ENCODE peak calls at places on chromosomes 12 and 14, in five cellular contexts. O is H9, G is IMR-90, F is H1, M is mesenchymal stem cell. I is an unnamed sample.

GRCh38 chr12:48903982-48904411 is 21.3 kb downstream of the FKBP11 start:
- DNase-seq in O (peak; percentile 92), G (peak; percentile 82), F (peak; percentile 95), M (peak; percentile 90), I (peak; percentile 64)

GRCh38 chr12:24778486-24779304 is 170.2 kb downstream of the BCAT1 start:
- DNase-seq in F (no peak), G (peak; percentile 75), M (peak; percentile 71), O (no peak), I (peak; percentile 45)

GRCh38 chr14:99395904-99396530 is 84.6 kb downstream of the SETD3 start:
- DNase-seq in M (peak; percentile 73), F (peak; percentile 33), O (no peak), G (peak; percentile 54), I (no peak)

GRCh38 chr12:99257672-99258071 is 389.9 kb upstream of the GARIN6 start:
- DNase-seq in G (no peak), O (no peak), M (no peak), F (no peak), I (no peak)

GRCh38 chr12:79546461-79547043 is 144.2 kb downstream of the PAWR start:
- DNase-seq in G (no peak), M (no peak), O (no peak), F (no peak), I (no peak)

GRCh38 chr14:60348211-60348610 is 99.2 kb downstream of the PPM1A start:
- DNase-seq in O (no peak), M (no peak), G (no peak), F (no peak), I (no peak)

GRCh38 chr14:93160353-93160801 is 24.3 kb downstream of the MOAP1 start:
- DNase-seq in F (no peak), O (peak; percentile 54), G (no peak), M (no peak), I (no peak)

GRCh38 chr12:46382425-46382973 is 9.9 kb upstream of the SLC38A2 start:
- DNase-seq in F (no peak), O (no peak), M (peak; percentile 66), G (no peak), I (no peak)

GRCh38 chr14:80565001-80565400 is 353.7 kb upstream of the DIO2 start:
- DNase-seq in G (no peak), O (no peak), F (no peak), M (no peak), I (no peak)

GRCh38 chr12:49969027-49969426 is 3.7 kb upstream of the AQP6 start:
- DNase-seq in M (no peak), O (no peak), G (no peak), F (no peak), I (no peak)

GRCh38 chr12:70646850-70647249 is 9.6 kb upstream of the PTPRB start:
- DNase-seq in M (no peak), O (no peak), G (peak; percentile 85), F (no peak), I (no peak)

GRCh38 chr14:59427653-59428578 is 37.3 kb downstream of the GPR135 start:
- DNase-seq in O (no peak), F (no peak), M (peak; percentile 83), G (no peak), I (no peak)

DNA sequence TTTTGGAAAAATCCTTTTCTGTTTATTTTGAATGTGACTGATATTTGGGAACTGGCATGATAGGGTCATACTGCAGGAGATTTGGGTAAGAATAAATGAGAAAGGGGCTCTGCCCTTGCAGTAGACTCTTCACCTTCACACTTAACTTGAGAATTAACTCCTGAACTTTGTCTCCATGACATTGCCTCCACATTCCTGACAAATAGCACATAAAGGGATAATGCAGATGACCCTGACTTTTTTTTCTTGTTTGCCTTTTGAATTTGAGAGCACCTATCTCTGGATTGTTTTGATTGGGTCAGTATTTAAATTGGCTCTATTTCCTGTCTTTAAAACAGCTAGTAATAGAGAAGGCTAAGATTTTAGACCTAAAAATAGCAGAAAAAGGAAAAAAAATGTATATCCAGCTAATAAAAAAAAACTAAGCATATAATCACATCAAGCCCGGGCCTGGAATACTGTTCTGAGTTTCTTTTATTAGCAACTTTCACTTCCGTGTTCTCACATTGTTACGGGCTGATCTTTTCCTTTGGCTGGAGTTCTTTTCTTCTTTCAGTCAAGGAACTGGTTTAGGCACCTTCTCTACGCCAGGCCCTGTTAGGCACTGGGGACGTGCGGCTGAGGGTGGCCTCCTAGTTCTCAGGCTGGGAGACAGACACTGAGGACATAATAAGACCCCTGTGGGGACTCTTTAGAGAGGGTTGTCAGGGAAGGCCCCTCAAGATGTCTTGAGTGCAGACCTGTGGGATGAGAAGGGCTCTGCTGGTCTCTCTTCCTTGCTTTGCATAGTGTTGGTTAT is 53.1 kb upstream of the GNPNAT1 start:
- DNase-seq in O (peak; percentile 33), G (no peak), M (no peak), F (no peak), I (no peak)
- H2BK15ac ChIP-seq in O (no peak overlapping the region), G (no peak overlapping the region), M (no peak overlapping the region), F (no peak overlapping the region), I (no peak overlapping the region)

DNA sequence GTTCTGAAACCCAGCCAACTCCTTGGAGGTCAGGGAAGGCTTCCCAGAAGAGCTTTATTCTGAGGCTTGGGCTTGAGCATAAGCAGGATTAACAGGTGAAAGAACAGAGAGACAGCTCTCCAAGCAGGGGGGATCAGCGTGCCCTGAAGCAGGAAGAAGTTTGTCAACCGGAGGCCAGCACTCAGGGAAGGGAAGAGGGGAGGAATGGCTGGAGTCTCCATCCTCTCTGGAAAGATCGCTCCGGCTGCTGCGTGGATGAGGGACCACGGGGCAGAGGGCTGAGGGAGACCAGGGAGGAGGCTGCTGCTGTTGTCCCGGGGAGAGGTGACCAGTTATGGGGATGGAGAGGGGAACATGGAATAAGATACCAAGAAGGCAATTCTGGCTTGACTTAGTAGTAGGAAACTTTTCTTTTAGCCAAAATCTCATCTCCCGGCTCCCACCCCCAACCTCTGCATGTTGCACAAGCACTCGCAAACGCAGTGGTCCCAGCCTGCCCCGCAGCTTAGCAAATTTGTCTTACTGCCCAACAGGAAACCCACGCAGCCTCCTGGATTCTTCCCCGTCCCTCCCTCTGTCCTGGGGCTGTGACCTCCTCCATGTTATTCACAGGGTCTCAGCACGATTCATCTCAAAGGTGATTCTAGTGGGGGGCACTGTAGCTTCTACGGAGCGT is 1.2 kb upstream of the SSH1 start:
- DNase-seq in G (no peak), O (no peak), M (no peak), F (no peak), I (no peak)
- H2AFZ ChIP-seq in G (peak overlapping the region; percentile 79), O (no peak overlapping the region), M (peak overlapping the region; percentile 54), F (peak overlapping the region; percentile 12), I (peak overlapping the region; percentile 83)

GRCh38 chr14:68476965-68477455 is 315.9 kb downstream of the ZFP36L1 start:
- DNase-seq in F (peak; percentile 34), O (no peak), G (no peak), M (no peak), I (no peak)
- H2BK15ac ChIP-seq in F (no peak overlapping the region), O (no peak overlapping the region), G (peak overlapping the region; percentile 53), M (no peak overlapping the region), I (no peak overlapping the region)

DNA sequence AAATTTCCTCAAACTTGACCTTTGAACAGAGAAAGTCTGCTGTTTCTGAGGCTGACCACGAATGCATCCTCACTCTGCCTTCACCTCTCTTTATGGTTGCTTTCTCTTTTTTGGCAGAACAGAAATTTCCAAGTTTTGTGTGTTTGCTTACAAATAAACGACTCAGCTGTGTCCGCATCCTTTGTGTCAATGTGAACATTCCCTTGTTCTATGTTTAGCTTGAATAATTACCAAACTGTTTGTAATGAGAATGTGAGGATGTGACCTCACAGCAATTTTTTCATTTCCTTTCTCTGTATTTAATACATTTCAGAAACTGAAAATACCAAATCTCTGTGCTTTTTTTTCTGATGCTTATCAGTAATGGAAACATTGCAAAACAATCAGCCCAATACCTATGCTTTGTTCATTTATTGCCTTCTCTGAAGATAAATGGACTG is 410.9 kb downstream of the EGLN3 start:
- DNase-seq in G (no peak), O (no peak), F (no peak), M (no peak), I (no peak)
- H2AFZ ChIP-seq in G (no peak overlapping the region), O (no peak overlapping the region), F (no peak overlapping the region), M (no peak overlapping the region), I (no peak overlapping the region)

GRCh38 chr14:50675597-50675996 is 7.5 kb upstream of the SAV1 start:
- DNase-seq in F (no peak), M (no peak), G (peak; percentile 29), O (no peak), I (no peak)
- H2BK15ac ChIP-seq in F (no peak overlapping the region), M (no peak overlapping the region), G (peak overlapping the region; percentile 98), O (no peak overlapping the region), I (no peak overlapping the region)

I was measured in neuronal stem cell.